ENCODE peak calls at places on chromosome X, in ten cellular contexts. X is hippocampal formation, N is fibroblast of lung, Y is fibroblast of pulmonary artery, E is hypothalamus, K is cardiac septum, A is HuH-7, S is mesenchymal stem cell, C is RWPE1, Z is GM13976. R is an unnamed sample.
A peak's percentile ranks its signal among the peaks of the same experiment; 100 is the strongest.

GRCh38 chrX:132023896-132024386 is 839 bp downstream of the STK26 start:
- DNase-seq in X (no peak), E (no peak), N (no peak), A (peak; percentile 8), K (no peak), S (peak; percentile 37), Y (no peak), C (no peak), Z (peak; percentile 46), R (no peak)

GRCh38 chrX:123988423-123989116 is 27.1 kb downstream of the STAG2 start:
- DNase-seq in Y (no peak), K (no peak), S (peak; percentile 4), A (no peak), X (no peak), E (no peak), C (no peak), Z (no peak), N (no peak), R (no peak)

GRCh38 chrX:133654801-133655200 is 239.5 kb upstream of the GPC4 start:
- DNase-seq in C (no peak), K (no peak), A (no peak), X (no peak), S (peak; percentile 27), Z (no peak), Y (peak; percentile 54), E (no peak), N (peak; percentile 74), R (no peak)

GRCh38 chrX:15072880-15073279 is 197.0 kb downstream of the ASB9 start:
- DNase-seq in E (no peak), X (no peak), A (no peak), Y (no peak), S (no peak), K (no peak), C (no peak), Z (no peak), N (no peak), R (no peak)

GRCh38 chrX:925094-925493 is 287.4 kb downstream of the CRLF2 start:
- DNase-seq in X (no peak), C (no peak), A (no peak), Y (no peak), N (no peak), K (no peak), Z (no peak), E (no peak), S (no peak), R (no peak)

GRCh38 chrX:68419934-68420333 is 13.4 kb downstream of the OPHN1 start:
- DNase-seq in K (no peak), C (no peak), A (no peak), Z (no peak), E (no peak), S (no peak), Y (no peak), X (no peak), N (no peak), R (no peak)

GRCh38 chrX:83771664-83772063 is 89.3 kb upstream of the CYLC1 start:
- DNase-seq in Y (no peak), Z (no peak), N (no peak), X (no peak), A (no peak), C (no peak), K (no peak), S (no peak), E (no peak), R (no peak)

GRCh38 chrX:46547857-46548256 is 2.6 kb upstream of the ZNF674 start:
- DNase-seq in Z (no peak), Y (peak; percentile 69), A (no peak), N (peak; percentile 71), X (no peak), C (peak; percentile 25), S (peak; percentile 72), K (no peak), E (no peak), R (no peak)

GRCh38 chrX:68997911-68998310 is 167.3 kb downstream of the PJA1 start:
- DNase-seq in X (no peak), K (peak; percentile 81), S (no peak), C (no peak), Y (peak; percentile 87), N (peak; percentile 88), Z (no peak), E (no peak), A (no peak), R (peak; percentile 67)

GRCh38 chrX:40008841-40009461 is 88.8 kb downstream of the BCOR start:
- DNase-seq in S (peak; percentile 64), Z (peak; percentile 41), N (peak; percentile 25), C (no peak), A (no peak), E (no peak), Y (peak; percentile 9), K (no peak), X (no peak), R (no peak)

GRCh38 chrX:37993857-37994619 is 12.3 kb upstream of the SYTL5 start:
- DNase-seq in N (no peak), C (peak; percentile 50), X (no peak), A (no peak), Y (no peak), Z (peak; percentile 35), K (no peak), E (no peak), S (no peak), R (no peak)

GRCh38 chrX:71911023-71911730 is 532 bp downstream of the NHSL2 start:
- DNase-seq in Y (no peak), N (no peak), K (no peak), Z (peak; percentile 24), E (no peak), X (no peak), A (no peak), C (no peak), S (peak; percentile 35), R (no peak)

GRCh38 chrX:123405231-123405630 is 221.2 kb downstream of the GRIA3 start:
- DNase-seq in S (no peak), N (no peak), C (no peak), E (no peak), X (no peak), Y (no peak), K (no peak), Z (no peak), A (no peak), R (no peak)

GRCh38 chrX:19670854-19671620 is 155.7 kb upstream of the MAP3K15 start:
- DNase-seq in A (peak; percentile 13), Y (peak; percentile 84), N (peak; percentile 81), C (peak; percentile 48), E (no peak), Z (no peak), X (peak; percentile 54), K (no peak), S (peak; percentile 87), R (no peak)

GRCh38 chrX:53474707-53475106 is 40.5 kb upstream of the HSD17B10 start:
- DNase-seq in S (no peak), X (no peak), E (no peak), Y (no peak), Z (no peak), K (no peak), N (no peak), A (no peak), C (no peak), R (no peak)

GRCh38 chrX:264634-265455 is 16.3 kb upstream of the PLCXD1 start:
- DNase-seq in E (no peak), C (no peak), Z (no peak), X (no peak), N (peak; percentile 74), K (no peak), S (no peak), Y (peak; percentile 70), A (no peak), R (no peak)

GRCh38 chrX:48753708-48754107 is 7.8 kb upstream of the GLOD5 start:
- DNase-seq in E (no peak), X (no peak), A (no peak), K (no peak), Y (no peak), N (no peak), C (no peak), S (no peak), Z (no peak), R (no peak)